ENCODE peak calls at places on chromosomes 1 and 21, in ten cellular contexts. One of them, this sample, is unnamed.

GRCh38 chr1:20964540-20965484 is 177.7 kb upstream of the HP1BP3 start:
- DNase-seq in upper lobe of right lung: no peak
- DNase-seq in AG09309: no peak
- DNase-seq in uterus: no peak
- DNase-seq in esophagus squamous epithelium: no peak
- DNase-seq in A549: no peak
- DNase-seq in fibroblast of mammary gland: no peak
- DNase-seq in tibial artery: no peak
- DNase-seq in foreskin fibroblast: no peak
- DNase-seq in AG10803: no peak
- DNase-seq in this sample: peak; percentile 55

GRCh38 chr1:57381871-57382270 is 42.0 kb downstream of the DAB1 start:
- DNase-seq in upper lobe of right lung: no peak
- DNase-seq in AG09309: no peak
- DNase-seq in uterus: no peak
- DNase-seq in esophagus squamous epithelium: no peak
- DNase-seq in A549: no peak
- DNase-seq in fibroblast of mammary gland: no peak
- DNase-seq in tibial artery: no peak
- DNase-seq in foreskin fibroblast: no peak
- DNase-seq in AG10803: no peak
- DNase-seq in this sample: no peak

GRCh38 chr1:224644553-224645154 is 28.5 kb downstream of the CNIH3 start:
- DNase-seq in upper lobe of right lung: no peak
- DNase-seq in AG09309: no peak
- DNase-seq in uterus: no peak
- DNase-seq in esophagus squamous epithelium: no peak
- DNase-seq in A549: peak; percentile 65
- DNase-seq in fibroblast of mammary gland: peak; percentile 65
- DNase-seq in tibial artery: no peak
- DNase-seq in foreskin fibroblast: no peak
- DNase-seq in AG10803: peak; percentile 53
- DNase-seq in this sample: peak; percentile 36

GRCh38 chr1:233006582-233006981 is 56.2 kb downstream of the NTPCR start:
- DNase-seq in upper lobe of right lung: no peak
- DNase-seq in AG09309: no peak
- DNase-seq in uterus: no peak
- DNase-seq in esophagus squamous epithelium: no peak
- DNase-seq in A549: no peak
- DNase-seq in fibroblast of mammary gland: no peak
- DNase-seq in tibial artery: no peak
- DNase-seq in foreskin fibroblast: no peak
- DNase-seq in AG10803: no peak
- DNase-seq in this sample: no peak

GRCh38 chr1:80059940-80060339 is 1053.4 kb upstream of the ADGRL4 start:
- DNase-seq in upper lobe of right lung: no peak
- DNase-seq in AG09309: no peak
- DNase-seq in uterus: no peak
- DNase-seq in esophagus squamous epithelium: no peak
- DNase-seq in A549: no peak
- DNase-seq in fibroblast of mammary gland: no peak
- DNase-seq in tibial artery: no peak
- DNase-seq in foreskin fibroblast: no peak
- DNase-seq in AG10803: no peak
- DNase-seq in this sample: no peak

GRCh38 chr1:31699341-31699891 is 4.4 kb downstream of the COL16A1 start:
- DNase-seq in upper lobe of right lung: no peak
- DNase-seq in AG09309: no peak
- DNase-seq in uterus: no peak
- DNase-seq in esophagus squamous epithelium: no peak
- DNase-seq in A549: no peak
- DNase-seq in fibroblast of mammary gland: no peak
- DNase-seq in tibial artery: no peak
- DNase-seq in foreskin fibroblast: peak; percentile 26
- DNase-seq in AG10803: no peak
- DNase-seq in this sample: no peak

GRCh38 chr1:223538921-223539445 is 126.5 kb downstream of the CAPN8 start:
- DNase-seq in upper lobe of right lung: no peak
- DNase-seq in AG09309: no peak
- DNase-seq in uterus: no peak
- DNase-seq in esophagus squamous epithelium: no peak
- DNase-seq in A549: no peak
- DNase-seq in fibroblast of mammary gland: no peak
- DNase-seq in tibial artery: no peak
- DNase-seq in foreskin fibroblast: no peak
- DNase-seq in AG10803: no peak
- DNase-seq in this sample: no peak

GRCh38 chr21:34827445-34828235 is 158.8 kb downstream of the CLIC6 start:
- DNase-seq in upper lobe of right lung: no peak
- DNase-seq in AG09309: no peak
- DNase-seq in uterus: no peak
- DNase-seq in esophagus squamous epithelium: no peak
- DNase-seq in A549: no peak
- DNase-seq in fibroblast of mammary gland: no peak
- DNase-seq in tibial artery: no peak
- DNase-seq in foreskin fibroblast: no peak
- DNase-seq in AG10803: no peak
- DNase-seq in this sample: no peak

GRCh38 chr1:181033799-181034391 is at the start of gene MR1:
- DNase-seq in upper lobe of right lung: no peak
- DNase-seq in AG09309: peak; percentile 81
- DNase-seq in uterus: no peak
- DNase-seq in esophagus squamous epithelium: no peak
- DNase-seq in A549: peak; percentile 84
- DNase-seq in fibroblast of mammary gland: peak; percentile 90
- DNase-seq in tibial artery: no peak
- DNase-seq in foreskin fibroblast: peak; percentile 73
- DNase-seq in AG10803: peak; percentile 89
- DNase-seq in this sample: peak; percentile 92

GRCh38 chr1:41357451-41358151 is 3.6 kb upstream of the FOXO6 start:
- DNase-seq in upper lobe of right lung: peak; percentile 57
- DNase-seq in AG09309: no peak
- DNase-seq in uterus: peak; percentile 13
- DNase-seq in esophagus squamous epithelium: no peak
- DNase-seq in A549: no peak
- DNase-seq in fibroblast of mammary gland: no peak
- DNase-seq in tibial artery: no peak
- DNase-seq in foreskin fibroblast: no peak
- DNase-seq in AG10803: no peak
- DNase-seq in this sample: no peak

GRCh38 chr1:212607206-212607923 is 1.2 kb upstream of the ATF3 start:
- DNase-seq in upper lobe of right lung: peak; percentile 76
- DNase-seq in AG09309: no peak
- DNase-seq in uterus: peak; percentile 49
- DNase-seq in esophagus squamous epithelium: no peak
- DNase-seq in A549: no peak
- DNase-seq in fibroblast of mammary gland: no peak
- DNase-seq in tibial artery: peak; percentile 49
- DNase-seq in foreskin fibroblast: no peak
- DNase-seq in AG10803: no peak
- DNase-seq in this sample: no peak

GRCh38 chr1:44072204-44072603 is 40.9 kb upstream of the SLC6A9 start:
- DNase-seq in upper lobe of right lung: no peak
- DNase-seq in AG09309: peak; percentile 82
- DNase-seq in uterus: no peak
- DNase-seq in esophagus squamous epithelium: no peak
- DNase-seq in A549: no peak
- DNase-seq in fibroblast of mammary gland: peak; percentile 98
- DNase-seq in tibial artery: no peak
- DNase-seq in foreskin fibroblast: peak; percentile 89
- DNase-seq in AG10803: peak; percentile 86
- DNase-seq in this sample: no peak

GRCh38 chr1:219119839-219120238 is 53.8 kb upstream of the LYPLAL1 start:
- DNase-seq in upper lobe of right lung: no peak
- DNase-seq in AG09309: peak; percentile 71
- DNase-seq in uterus: no peak
- DNase-seq in esophagus squamous epithelium: no peak
- DNase-seq in A549: peak; percentile 16
- DNase-seq in fibroblast of mammary gland: peak; percentile 40
- DNase-seq in tibial artery: no peak
- DNase-seq in foreskin fibroblast: peak; percentile 66
- DNase-seq in AG10803: peak; percentile 63
- DNase-seq in this sample: no peak

DNA sequence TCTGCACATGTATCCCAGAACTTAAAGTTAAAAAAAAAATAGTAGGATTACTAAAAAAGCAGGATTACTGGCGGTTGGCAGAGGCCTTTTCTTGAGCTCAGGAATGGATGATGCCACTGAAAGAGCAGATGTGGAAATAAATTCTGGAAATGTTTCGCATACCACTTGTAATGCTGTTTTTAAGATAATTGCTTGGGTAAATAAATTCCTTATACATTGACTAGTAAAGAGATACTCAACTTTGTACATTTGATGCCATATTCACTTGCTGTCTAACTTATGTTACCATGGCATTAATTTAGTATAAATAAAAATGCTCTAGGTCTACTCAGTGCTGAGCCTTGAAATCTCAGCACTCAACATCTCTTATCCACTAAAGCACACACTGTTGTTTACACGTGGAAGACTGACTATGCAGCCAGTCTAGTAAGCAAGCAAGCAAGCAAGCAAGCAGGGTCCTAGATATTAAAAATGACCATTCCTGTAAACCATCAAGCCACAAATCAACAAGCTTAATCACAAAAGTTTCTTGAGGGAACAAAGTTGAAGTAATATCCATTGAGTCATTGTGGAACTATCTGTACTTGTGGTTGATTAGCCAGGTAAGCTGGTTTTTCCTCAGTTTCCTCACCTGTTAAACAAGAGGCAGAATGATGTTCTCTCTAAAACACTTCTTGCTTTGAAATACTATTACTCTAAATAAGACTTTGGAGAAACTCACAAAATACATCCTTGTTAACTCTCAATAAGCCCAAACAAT is 1.7 kb upstream of the RASAL2 start:
- DNase-seq in upper lobe of right lung: no peak
- DNase-seq in AG09309: peak; percentile 33
- DNase-seq in uterus: no peak
- DNase-seq in esophagus squamous epithelium: no peak
- DNase-seq in A549: no peak
- DNase-seq in fibroblast of mammary gland: peak; percentile 17
- DNase-seq in tibial artery: no peak
- DNase-seq in foreskin fibroblast: peak; percentile 16
- DNase-seq in AG10803: peak; percentile 88
- DNase-seq in this sample: no peak
- H3K4me3 ChIP-seq in upper lobe of right lung: no peak overlapping the region
- H3K4me3 ChIP-seq in AG09309: peak overlapping the region; percentile 97
- H3K4me3 ChIP-seq in uterus: no peak overlapping the region
- H3K4me3 ChIP-seq in esophagus squamous epithelium: no peak overlapping the region
- H3K4me3 ChIP-seq in A549: peak overlapping the region; percentile 90
- H3K4me3 ChIP-seq in fibroblast of mammary gland: peak overlapping the region; percentile 76
- H3K4me3 ChIP-seq in tibial artery: no peak overlapping the region
- H3K4me3 ChIP-seq in foreskin fibroblast: peak overlapping the region; percentile 91
- H3K4me3 ChIP-seq in AG10803: peak overlapping the region; percentile 89
- H3K4me3 ChIP-seq in this sample: no peak overlapping the region

GRCh38 chr1:163170975-163171676 is 31.6 kb downstream of the RGS5 start:
- DNase-seq in upper lobe of right lung: no peak
- DNase-seq in AG09309: no peak
- DNase-seq in uterus: no peak
- DNase-seq in esophagus squamous epithelium: no peak
- DNase-seq in A549: no peak
- DNase-seq in fibroblast of mammary gland: peak; percentile 75
- DNase-seq in tibial artery: no peak
- DNase-seq in foreskin fibroblast: peak; percentile 27
- DNase-seq in AG10803: peak; percentile 26
- DNase-seq in this sample: no peak
- TF ChIP-seq CTCF in upper lobe of right lung: peak; percentile 39
- TF ChIP-seq CTCF in AG09309: peak; percentile 52
- TF ChIP-seq CTCF in uterus: no peak
- TF ChIP-seq CTCF in esophagus squamous epithelium: no peak
- TF ChIP-seq CTCF in A549: no peak
- TF ChIP-seq CTCF in fibroblast of mammary gland: peak; percentile 79
- TF ChIP-seq CTCF in tibial artery: peak; percentile 46
- TF ChIP-seq CTCF in foreskin fibroblast: peak; percentile 34
- TF ChIP-seq CTCF in AG10803: peak; percentile 64
- TF ChIP-seq CTCF in this sample: peak; percentile 37

GRCh38 chr1:151391079-151391563 is 8.3 kb upstream of the PSMB4 start:
- DNase-seq in upper lobe of right lung: no peak
- DNase-seq in AG09309: no peak
- DNase-seq in uterus: no peak
- DNase-seq in esophagus squamous epithelium: no peak
- DNase-seq in A549: no peak
- DNase-seq in fibroblast of mammary gland: no peak
- DNase-seq in tibial artery: no peak
- DNase-seq in foreskin fibroblast: no peak
- DNase-seq in AG10803: no peak
- DNase-seq in this sample: no peak
- H3K4me3 ChIP-seq in upper lobe of right lung: no peak overlapping the region
- H3K4me3 ChIP-seq in AG09309: no peak overlapping the region
- H3K4me3 ChIP-seq in uterus: no peak overlapping the region
- H3K4me3 ChIP-seq in esophagus squamous epithelium: no peak overlapping the region
- H3K4me3 ChIP-seq in A549: no peak overlapping the region
- H3K4me3 ChIP-seq in fibroblast of mammary gland: no peak overlapping the region
- H3K4me3 ChIP-seq in tibial artery: no peak overlapping the region
- H3K4me3 ChIP-seq in foreskin fibroblast: no peak overlapping the region
- H3K4me3 ChIP-seq in AG10803: no peak overlapping the region
- H3K4me3 ChIP-seq in this sample: no peak overlapping the region

GRCh38 chr1:34918609-34919561 is 10.6 kb downstream of the DLGAP3 start:
- DNase-seq in upper lobe of right lung: no peak
- DNase-seq in AG09309: no peak
- DNase-seq in uterus: no peak
- DNase-seq in esophagus squamous epithelium: no peak
- DNase-seq in A549: no peak
- DNase-seq in fibroblast of mammary gland: peak; percentile 31
- DNase-seq in tibial artery: no peak
- DNase-seq in foreskin fibroblast: no peak
- DNase-seq in AG10803: no peak
- DNase-seq in this sample: peak; percentile 35
- TF ChIP-seq CTCF in upper lobe of right lung: no peak
- TF ChIP-seq CTCF in AG09309: no peak
- TF ChIP-seq CTCF in uterus: no peak
- TF ChIP-seq CTCF in esophagus squamous epithelium: no peak
- TF ChIP-seq CTCF in A549: no peak
- TF ChIP-seq CTCF in fibroblast of mammary gland: no peak
- TF ChIP-seq CTCF in tibial artery: no peak
- TF ChIP-seq CTCF in foreskin fibroblast: no peak
- TF ChIP-seq CTCF in AG10803: no peak
- TF ChIP-seq CTCF in this sample: peak; percentile 38

DNA sequence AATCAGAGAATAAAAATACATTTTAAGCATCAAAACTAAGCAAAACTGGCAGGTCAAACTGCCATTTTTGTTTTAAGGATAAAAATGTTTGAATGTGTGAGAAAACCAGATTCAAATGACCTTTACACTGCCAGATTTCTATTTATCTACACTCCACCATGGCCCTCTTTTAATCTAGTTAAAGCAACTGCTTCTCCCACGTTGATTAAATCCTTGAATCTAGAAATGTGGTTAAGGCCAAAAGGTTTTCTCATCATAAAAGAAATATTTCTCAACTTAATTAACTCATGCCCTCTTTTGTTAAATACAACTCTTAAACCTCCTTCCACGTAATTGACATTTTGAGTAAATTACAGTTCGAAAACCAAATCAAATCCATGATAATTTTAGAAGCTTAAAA is 15.0 kb downstream of the EGLN1 start:
- DNase-seq in upper lobe of right lung: no peak
- DNase-seq in AG09309: no peak
- DNase-seq in uterus: no peak
- DNase-seq in esophagus squamous epithelium: no peak
- DNase-seq in A549: no peak
- DNase-seq in fibroblast of mammary gland: no peak
- DNase-seq in tibial artery: no peak
- DNase-seq in foreskin fibroblast: no peak
- DNase-seq in AG10803: no peak
- DNase-seq in this sample: no peak
- H3K4me3 ChIP-seq in upper lobe of right lung: no peak overlapping the region
- H3K4me3 ChIP-seq in AG09309: no peak overlapping the region
- H3K4me3 ChIP-seq in uterus: no peak overlapping the region
- H3K4me3 ChIP-seq in esophagus squamous epithelium: no peak overlapping the region
- H3K4me3 ChIP-seq in A549: peak overlapping the region; percentile 28
- H3K4me3 ChIP-seq in fibroblast of mammary gland: no peak overlapping the region
- H3K4me3 ChIP-seq in tibial artery: no peak overlapping the region
- H3K4me3 ChIP-seq in foreskin fibroblast: no peak overlapping the region
- H3K4me3 ChIP-seq in AG10803: no peak overlapping the region
- H3K4me3 ChIP-seq in this sample: no peak overlapping the region

GRCh38 chr1:88549536-88549935 is 134.5 kb upstream of the PKN2 start:
- DNase-seq in upper lobe of right lung: no peak
- DNase-seq in AG09309: no peak
- DNase-seq in uterus: no peak
- DNase-seq in esophagus squamous epithelium: no peak
- DNase-seq in A549: no peak
- DNase-seq in fibroblast of mammary gland: peak; percentile 12
- DNase-seq in tibial artery: no peak
- DNase-seq in foreskin fibroblast: no peak
- DNase-seq in AG10803: peak; percentile 5
- DNase-seq in this sample: no peak
- TF ChIP-seq CTCF in upper lobe of right lung: peak; percentile 22
- TF ChIP-seq CTCF in AG09309: no peak
- TF ChIP-seq CTCF in uterus: no peak
- TF ChIP-seq CTCF in esophagus squamous epithelium: no peak
- TF ChIP-seq CTCF in A549: peak; percentile 29
- TF ChIP-seq CTCF in fibroblast of mammary gland: peak; percentile 30
- TF ChIP-seq CTCF in tibial artery: no peak
- TF ChIP-seq CTCF in foreskin fibroblast: peak; percentile 5
- TF ChIP-seq CTCF in AG10803: peak; percentile 38
- TF ChIP-seq CTCF in this sample: no peak

This sample was measured in GM12864.